ENCODE peak calls at places on chromosomes 2 and 18, in ten cellular contexts. S is OCI-LY7, M is adrenal gland, D is tibial nerve, Q is body of pancreas, I is upper lobe of right lung, E is H7, V is fibroblast of pulmonary artery, K is right atrium auricular region, Z is AG04450. P is an unnamed sample.

GRCh38 chr2:102977462-102977861 is 215.6 kb downstream of the TMEM182 start:
- DNase-seq in S (no peak), M (no peak), D (no peak), Q (no peak), I (no peak), E (no peak), V (no peak), K (no peak), Z (no peak), P (no peak)

GRCh38 chr2:233338046-233338445 is 16.2 kb upstream of the DGKD start:
- DNase-seq in S (no peak), M (no peak), D (no peak), Q (no peak), I (peak), E (peak), V (no peak), K (no peak), Z (no peak), P (peak)

GRCh38 chr2:199315299-199316179 is 142.2 kb downstream of the SATB2 start:
- DNase-seq in S (peak), M (peak), D (no peak), Q (no peak), I (no peak), E (peak), V (peak), K (no peak), Z (no peak), P (no peak)

GRCh38 chr2:232993231-232993821 is 19.7 kb downstream of the NGEF start:
- DNase-seq in S (no peak), M (no peak), D (no peak), Q (no peak), I (no peak), E (no peak), V (no peak), K (no peak), Z (no peak), P (no peak)

GRCh38 chr2:239751719-239752355 is 273.3 kb downstream of the NDUFA10 start:
- DNase-seq in S (peak), M (no peak), D (no peak), Q (peak), I (no peak), E (no peak), V (no peak), K (no peak), Z (no peak), P (no peak)

GRCh38 chr2:168456526-168457176 is 579 bp downstream of the CERS6 start:
- DNase-seq in S (no peak), M (peak), D (no peak), Q (peak), I (peak), E (peak), V (peak), K (no peak), Z (no peak), P (peak)

GRCh38 chr18:61001138-61001537 is 332.1 kb upstream of the CDH20 start:
- DNase-seq in S (no peak), M (no peak), D (no peak), Q (no peak), I (no peak), E (no peak), V (no peak), K (no peak), Z (no peak), P (no peak)

GRCh38 chr2:161384864-161385263 is 31.2 kb upstream of the TBR1 start:
- DNase-seq in S (no peak), M (no peak), D (no peak), Q (no peak), I (no peak), E (no peak), V (no peak), K (no peak), Z (no peak), P (no peak)

GRCh38 chr2:36458106-36458505 is 102.5 kb downstream of the CRIM1 start:
- DNase-seq in S (no peak), M (no peak), D (no peak), Q (no peak), I (no peak), E (no peak), V (no peak), K (no peak), Z (no peak), P (no peak)

GRCh38 chr2:150209746-150210145 is 277.7 kb downstream of the RND3 start:
- DNase-seq in S (no peak), M (no peak), D (no peak), Q (no peak), I (no peak), E (no peak), V (no peak), K (no peak), Z (no peak), P (no peak)

GRCh38 chr2:60565472-60565871 is 12.0 kb upstream of the BCL11A start:
- DNase-seq in S (peak), M (no peak), D (no peak), Q (no peak), I (no peak), E (no peak), V (peak), K (no peak), Z (no peak), P (peak)

GRCh38 chr2:26650713-26651457 is 9.7 kb upstream of the CIB4 start:
- DNase-seq in S (no peak), M (peak), D (no peak), Q (no peak), I (peak), E (no peak), V (no peak), K (no peak), Z (no peak), P (peak)

GRCh38 chr2:148876589-148877402 is 1.8 kb downstream of the KIF5C start:
- DNase-seq in S (peak), M (peak), D (no peak), Q (peak), I (no peak), E (peak), V (no peak), K (no peak), Z (no peak), P (peak)

GRCh38 chr2:5834491-5834890 is 142.3 kb downstream of the SOX11 start:
- DNase-seq in S (no peak), M (no peak), D (no peak), Q (no peak), I (no peak), E (no peak), V (no peak), K (no peak), Z (no peak), P (no peak)

GRCh38 chr2:1140389-1141003 is 189.8 kb downstream of the SNTG2 start:
- DNase-seq in S (peak), M (no peak), D (no peak), Q (no peak), I (no peak), E (peak), V (no peak), K (no peak), Z (no peak), P (peak)

GRCh38 chr2:37781028-37781427 is 109.6 kb upstream of the CDC42EP3 start:
- DNase-seq in S (no peak), M (no peak), D (no peak), Q (no peak), I (no peak), E (no peak), V (peak), K (no peak), Z (peak), P (no peak)

GRCh38 chr2:110678457-110679336 is 834 bp upstream of the BUB1 start:
- DNase-seq in S (peak), M (peak), D (no peak), Q (peak), I (peak), E (peak), V (peak), K (no peak), Z (no peak), P (peak)

GRCh38 chr2:119246884-119247843 is 23.5 kb downstream of the STEAP3 start:
- DNase-seq in S (peak), M (no peak), D (no peak), Q (no peak), I (peak), E (peak), V (no peak), K (no peak), Z (no peak), P (peak)

GRCh38 chr2:42906557-42907380 is 114.4 kb upstream of the HAAO start:
- DNase-seq in S (no peak), M (no peak), D (peak), Q (peak), I (no peak), E (peak), V (no peak), K (peak), Z (no peak), P (peak)

GRCh38 chr2:43082111-43082877 is 144.1 kb downstream of the ZFP36L2 start:
- DNase-seq in S (no peak), M (no peak), D (no peak), Q (peak), I (no peak), E (peak), V (peak), K (peak), Z (no peak), P (peak)

GRCh38 chr2:162113771-162114168 is 38.3 kb downstream of the GCG start:
- DNase-seq in S (no peak), M (peak), D (no peak), Q (peak), I (no peak), E (no peak), V (peak), K (peak), Z (no peak), P (no peak)

GRCh38 chr2:105789745-105790466 is 45.2 kb downstream of the NCK2 start:
- DNase-seq in S (peak), M (peak), D (no peak), Q (peak), I (no peak), E (no peak), V (peak), K (no peak), Z (peak), P (no peak)

GRCh38 chr18:26301681-26302080 is 75.4 kb downstream of the TAF4B start:
- DNase-seq in S (no peak), M (no peak), D (no peak), Q (no peak), I (no peak), E (no peak), V (peak), K (no peak), Z (no peak), P (no peak)

GRCh38 chr2:164456599-164456998 is 164.7 kb downstream of the GRB14 start:
- DNase-seq in S (no peak), M (no peak), D (no peak), Q (peak), I (no peak), E (no peak), V (peak), K (no peak), Z (no peak), P (no peak)

GRCh38 chr2:692767-693166 is 15.6 kb upstream of the TMEM18 start:
- DNase-seq in S (no peak), M (no peak), D (no peak), Q (no peak), I (no peak), E (no peak), V (no peak), K (no peak), Z (no peak), P (no peak)

GRCh38 chr2:29024882-29025430 is 43.9 kb downstream of the TOGARAM2 start:
- DNase-seq in S (no peak), M (no peak), D (no peak), Q (no peak), I (no peak), E (no peak), V (no peak), K (no peak), Z (no peak), P (no peak)

GRCh38 chr2:188399159-188399558 is 107.5 kb downstream of the GULP1 start:
- DNase-seq in S (no peak), M (no peak), D (no peak), Q (no peak), I (no peak), E (peak), V (peak), K (no peak), Z (no peak), P (no peak)

GRCh38 chr2:34143149-34143548 is 544.0 kb upstream of the FAM98A start:
- DNase-seq in S (no peak), M (no peak), D (no peak), Q (no peak), I (no peak), E (no peak), V (no peak), K (no peak), Z (no peak), P (no peak)

GRCh38 chr2:173924285-173924684 is 40.9 kb downstream of the SP3 start:
- DNase-seq in S (no peak), M (no peak), D (no peak), Q (no peak), I (no peak), E (no peak), V (no peak), K (no peak), Z (no peak), P (no peak)

GRCh38 chr18:42196651-42197050 is 241.6 kb downstream of the PIK3C3 start:
- DNase-seq in S (no peak), M (no peak), D (no peak), Q (no peak), I (no peak), E (no peak), V (no peak), K (no peak), Z (no peak), P (no peak)

GRCh38 chr2:30235859-30236535 is 4.7 kb downstream of the LBH start:
- DNase-seq in S (no peak), M (no peak), D (no peak), Q (no peak), I (no peak), E (no peak), V (no peak), K (no peak), Z (no peak), P (no peak)

GRCh38 chr18:74734013-74734444 is 136.4 kb downstream of the ZNF407 start:
- DNase-seq in S (no peak), M (no peak), D (no peak), Q (no peak), I (no peak), E (no peak), V (no peak), K (no peak), Z (no peak), P (no peak)

DNA sequence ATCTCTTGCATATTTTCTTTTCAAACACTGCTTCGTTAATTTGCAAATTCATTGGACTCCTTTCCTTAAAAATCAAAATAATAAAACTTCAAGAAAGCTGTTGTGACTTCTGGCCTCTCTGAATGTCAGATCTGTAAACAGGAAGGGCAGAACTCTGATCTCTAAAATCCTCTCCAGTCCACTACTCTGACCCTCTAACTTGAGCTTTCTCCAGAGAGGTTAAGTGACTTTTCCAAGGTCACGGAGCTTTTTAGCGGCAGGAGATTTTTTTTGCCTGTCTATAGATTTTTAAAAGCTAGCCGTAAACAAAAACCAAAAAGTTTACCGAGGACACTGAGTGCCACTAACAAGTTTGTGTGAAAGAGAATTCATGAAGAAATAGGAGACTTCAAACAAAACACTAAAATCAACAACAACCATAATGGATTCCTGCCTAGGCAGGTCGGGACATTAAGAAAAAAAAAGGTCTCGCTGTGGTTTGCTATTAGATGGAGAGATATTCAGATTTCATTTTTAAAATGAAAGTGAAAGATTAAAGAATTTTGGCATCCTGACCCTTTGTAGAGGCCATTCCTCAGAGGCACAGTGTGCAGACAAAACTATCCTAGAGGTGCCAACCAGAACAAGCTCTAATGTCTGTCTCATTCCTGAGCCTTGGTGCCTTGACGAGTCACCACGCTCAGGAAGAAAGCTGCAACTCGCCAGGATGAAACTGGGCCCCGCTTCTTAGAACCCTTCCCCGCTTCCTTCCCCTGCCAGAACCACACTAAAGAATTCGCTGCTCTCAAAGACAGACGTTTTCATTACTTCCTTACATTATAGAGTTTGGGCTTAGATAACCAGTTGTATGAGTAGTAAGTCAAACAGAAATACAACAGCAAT is 155.8 kb downstream of the TGIF1 start:
- DNase-seq in S (no peak), M (no peak), D (no peak), Q (no peak), I (no peak), E (no peak), V (peak), K (no peak), Z (no peak), P (no peak)
- H3K4me3 ChIP-seq in S (peak), M (peak), D (peak), Q (no peak), I (peak), E (peak), V (peak), K (peak), Z (peak), P (no peak)

GRCh38 chr18:58196164-58196563 is 152.1 kb downstream of the NEDD4L start:
- DNase-seq in S (no peak), M (no peak), D (no peak), Q (no peak), I (no peak), E (no peak), V (peak), K (no peak), Z (no peak), P (no peak)

GRCh38 chr18:58190842-58191530 is 147.0 kb downstream of the NEDD4L start:
- DNase-seq in S (no peak), M (no peak), D (no peak), Q (no peak), I (no peak), E (no peak), V (peak), K (no peak), Z (no peak), P (peak)

GRCh38 chr18:58195278-58195721 is 151.3 kb downstream of the NEDD4L start:
- DNase-seq in S (peak), M (no peak), D (no peak), Q (peak), I (peak), E (peak), V (no peak), K (no peak), Z (no peak), P (no peak)

GRCh38 chr18:58192519-58192918 is 148.5 kb downstream of the NEDD4L start:
- DNase-seq in S (no peak), M (no peak), D (no peak), Q (no peak), I (no peak), E (no peak), V (no peak), K (no peak), Z (no peak), P (no peak)

GRCh38 chr18:58194028-58194427 is 150.0 kb downstream of the NEDD4L start:
- DNase-seq in S (no peak), M (no peak), D (no peak), Q (peak), I (no peak), E (peak), V (no peak), K (no peak), Z (no peak), P (peak)
- H3K4me3 ChIP-seq in S (no peak), M (no peak), D (no peak), Q (no peak), I (no peak), E (no peak), V (no peak), K (no peak), Z (no peak), P (no peak)

DNA sequence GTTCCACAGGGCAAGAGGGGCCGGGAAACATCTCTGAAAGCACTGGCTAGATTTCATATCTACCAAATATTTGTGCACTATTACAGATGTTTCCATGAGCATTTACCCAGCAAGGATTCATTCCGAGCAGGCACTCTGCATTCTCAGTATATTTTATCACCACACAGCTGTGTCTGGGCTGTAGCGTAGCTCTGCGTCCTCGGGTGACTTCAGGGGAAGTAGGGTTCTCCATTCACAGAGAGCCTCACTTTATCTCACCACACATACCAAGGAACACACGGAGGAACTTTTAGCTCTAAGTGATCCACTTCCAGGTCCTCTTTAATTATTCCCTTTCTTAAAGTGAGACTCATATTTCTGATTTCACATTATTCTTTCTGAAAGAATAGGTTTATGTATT is 3.8 kb downstream of the CCDC195 start:
- DNase-seq in S (no peak), M (no peak), D (no peak), Q (peak), I (no peak), E (no peak), V (peak), K (no peak), Z (no peak), P (no peak)
- H3K4me3 ChIP-seq in S (no peak), M (no peak), D (no peak), Q (no peak), I (no peak), E (no peak), V (no peak), K (no peak), Z (no peak), P (no peak)

DNA sequence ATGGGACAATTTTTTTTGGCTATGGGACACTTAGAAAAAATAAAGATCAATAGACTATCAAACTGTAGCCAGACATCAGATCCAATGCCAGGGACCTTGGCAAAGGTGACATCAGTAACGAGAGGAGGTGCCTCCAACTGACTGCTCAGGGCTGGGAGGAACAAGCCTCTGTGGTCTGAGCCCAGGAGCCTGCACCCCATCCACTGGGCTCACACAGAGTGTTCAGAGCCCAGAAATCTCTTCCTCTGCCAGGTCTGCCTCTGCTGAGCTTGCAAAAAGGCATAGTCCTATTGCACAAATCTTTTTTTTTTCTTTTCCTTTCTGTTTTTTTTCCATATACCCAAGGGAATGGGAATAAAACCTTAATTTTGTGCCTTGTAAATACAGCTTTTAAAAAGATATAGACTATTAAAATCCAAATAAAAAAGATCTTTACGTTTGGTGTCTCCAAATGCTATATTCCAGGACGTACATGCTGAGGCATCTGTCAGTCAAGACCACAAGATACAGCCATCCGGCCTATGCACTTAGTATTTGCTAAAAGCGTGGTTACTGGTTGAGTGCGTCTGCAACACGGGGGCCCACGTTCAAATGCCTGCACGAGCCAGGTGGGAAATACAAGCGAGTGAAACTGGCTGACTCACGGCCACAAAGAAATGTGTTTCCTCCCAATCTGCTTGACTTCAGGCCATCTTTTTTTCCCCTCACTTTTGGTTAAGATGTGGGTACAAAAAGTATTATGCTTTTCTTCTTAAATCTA is 7.8 kb upstream of the ARHGAP25 start:
- DNase-seq in S (peak), M (no peak), D (no peak), Q (peak), I (no peak), E (no peak), V (no peak), K (peak), Z (no peak), P (no peak)
- H3K4me3 ChIP-seq in S (peak), M (no peak), D (no peak), Q (no peak), I (no peak), E (no peak), V (no peak), K (no peak), Z (no peak), P (no peak)

P was measured in WERI-Rb-1.